ENCODE peak calls at places on chromosomes 6 and 20, in seven cellular contexts. O is stimulated activated CD4-positive, alpha-beta T cell treated with anti-CD3 and anti-CD28 coated beads, TNF-alpha, amount 100 ng/mL, for 24 hours; L is heart right ventricle; C is nucleus accumbens; S is brain microvascular endothelial cell; R is HT1080; P is mesendoderm. K is an unnamed sample.

GRCh38 chr20:13771853-13772453 is 12.8 kb downstream of the ESF1 start:
- DNase-seq in O (no peak), L (no peak), R (peak), S (no peak), C (no peak), P (peak), K (no peak)

GRCh38 chr6:4369616-4370015 is 234.2 kb upstream of the ECI2 start:
- DNase-seq in C (no peak), R (peak), S (no peak), L (peak), P (no peak), O (no peak), K (no peak)

GRCh38 chr6:10482636-10483257 is 38.4 kb upstream of the GCNT2 start:
- DNase-seq in O (no peak), L (no peak), P (no peak), R (no peak), C (no peak), S (no peak), K (no peak)

GRCh38 chr6:133645000-133645619 is 243.8 kb upstream of the TCF21 start:
- DNase-seq in R (no peak), C (no peak), O (no peak), S (peak), P (peak), L (peak), K (no peak)

GRCh38 chr20:53652090-53652858 is 58.6 kb upstream of the ZNF217 start:
- DNase-seq in P (no peak), R (no peak), C (no peak), O (no peak), S (no peak), L (no peak), K (no peak)

GRCh38 chr6:166483556-166484250 is 101.0 kb upstream of the MPC1 start:
- DNase-seq in P (no peak), C (no peak), R (no peak), S (no peak), O (no peak), L (no peak), K (no peak)

GRCh38 chr6:5905431-5906339 is 101.0 kb downstream of the NRN1 start:
- DNase-seq in L (peak), O (no peak), R (peak), S (peak), P (no peak), C (peak), K (no peak)

GRCh38 chr6:45532626-45533258 is 155.0 kb upstream of the SUPT3H start:
- DNase-seq in O (no peak), R (no peak), S (peak), P (no peak), L (no peak), C (no peak), K (no peak)

GRCh38 chr20:19926581-19926980 is 90.6 kb upstream of the NAA20 start:
- DNase-seq in L (no peak), O (no peak), R (no peak), S (no peak), P (peak), C (no peak), K (no peak)